ENCODE peak calls at places on chromosomes 13 and 19, in five cellular contexts. J is A549, W is HFF-Myc, O is cerebellar nuclear complex, K is HTR-8/SVneo. A is an unnamed sample.
A peak's percentile ranks its signal among the peaks of the same experiment; 100 is the strongest.

GRCh38 chr13:50626031-50626643 is 217.4 kb downstream of the DLEU7 start:
- DNase-seq in J (no peak), W (no peak), O (no peak), K (peak; percentile 5), A (no peak)

GRCh38 chr19:12973236-12973635 is 3.9 kb downstream of the DAND5 start:
- DNase-seq in J (no peak), W (no peak), O (no peak), K (no peak), A (no peak)

GRCh38 chr19:39420769-39421168 is 8.3 kb downstream of the PLEKHG2 start:
- DNase-seq in J (no peak), W (no peak), O (no peak), K (no peak), A (no peak)

GRCh38 chr19:13150919-13151604 is 851 bp downstream of the IER2 start:
- DNase-seq in J (no peak), W (no peak), O (no peak), K (no peak), A (no peak)

GRCh38 chr13:98332691-98333090 is 155.6 kb upstream of the RNF113B start:
- DNase-seq in J (no peak), W (no peak), O (no peak), K (no peak), A (no peak)

GRCh38 chr13:27830010-27830409 is 37.7 kb downstream of the GSX1 start:
- DNase-seq in J (peak; percentile 33), W (no peak), O (no peak), K (peak; percentile 45), A (peak; percentile 72)

GRCh38 chr19:28330831-28331230 is 882.1 kb downstream of the UQCRFS1 start:
- DNase-seq in J (no peak), W (no peak), O (no peak), K (no peak), A (no peak)

GRCh38 chr13:107734891-107735620 is 480.3 kb downstream of the LIG4 start:
- DNase-seq in J (no peak), W (no peak), O (no peak), K (no peak), A (no peak)

GRCh38 chr19:42198676-42199439 is 18.6 kb downstream of the DEDD2 start:
- DNase-seq in J (no peak), W (no peak), O (no peak), K (no peak), A (peak; percentile 44)

GRCh38 chr13:85728831-85729230 is 70.4 kb downstream of the SLITRK6 start:
- DNase-seq in J (no peak), W (no peak), O (no peak), K (no peak), A (no peak)

GRCh38 chr19:45884682-45885555 is 1.0 kb downstream of the IRF2BP1 start:
- DNase-seq in J (no peak), W (no peak), O (no peak), K (no peak), A (peak; percentile 31)

GRCh38 chr13:105957769-105958438 is 577.6 kb downstream of the EFNB2 start:
- DNase-seq in J (no peak), W (no peak), O (no peak), K (no peak), A (no peak)

GRCh38 chr19:44570984-44571684 is 41.7 kb upstream of the CEACAM20 start:
- DNase-seq in J (peak; percentile 82), W (peak; percentile 79), O (no peak), K (peak; percentile 69), A (peak; percentile 65)